ENCODE peak calls at places on chromosomes 2 and 18, in six cellular contexts. T, U, B, F, J and O are unnamed samples.
A peak's percentile ranks its signal among the peaks of the same experiment; 100 is the strongest.

GRCh38 chr2:102144128-102144527 is 1.6 kb downstream of the IL1R1 start:
- DNase-seq in T (no peak), B (no peak), U (no peak), F (no peak), J (no peak), O (no peak)

GRCh38 chr2:161414385-161415040 is 1.6 kb upstream of the TBR1 start:
- DNase-seq in B (peak; percentile 37), U (no peak), F (no peak), T (no peak), J (no peak), O (peak; percentile 73)

GRCh38 chr2:118077636-118078247 is 10.5 kb upstream of the INSIG2 start:
- DNase-seq in T (no peak), J (no peak), U (no peak), F (peak; percentile 96), B (no peak), O (no peak)

GRCh38 chr2:234669611-234670010 is 172.7 kb upstream of the ARL4C start:
- DNase-seq in T (no peak), J (no peak), U (no peak), B (no peak), F (no peak), O (no peak)

GRCh38 chr18:26233208-26233607 is 7.0 kb downstream of the TAF4B start:
- DNase-seq in B (no peak), T (no peak), J (no peak), F (no peak), U (no peak), O (no peak)

GRCh38 chr2:47009368-47009767 is 93.8 kb upstream of the MCFD2 start:
- DNase-seq in T (no peak), B (no peak), F (no peak), U (no peak), J (no peak), O (no peak)

GRCh38 chr2:16392647-16393482 is 272.8 kb downstream of the CYRIA start:
- DNase-seq in F (no peak), U (no peak), J (no peak), B (no peak), T (no peak), O (no peak)

GRCh38 chr2:138324068-138324771 is 177.3 kb upstream of the SPOPL start:
- DNase-seq in B (no peak), F (no peak), U (no peak), T (no peak), J (no peak), O (no peak)

GRCh38 chr2:182616471-182617393 is 99.3 kb upstream of the DNAJC10 start:
- DNase-seq in F (no peak), T (no peak), U (no peak), J (no peak), B (no peak), O (no peak)

GRCh38 chr18:48433541-48433940 is 24.4 kb upstream of the ZBTB7C start:
- DNase-seq in J (no peak), B (no peak), T (no peak), U (no peak), F (no peak), O (no peak)

GRCh38 chr2:4053769-4054493 is 350.6 kb downstream of the DCDC2C start:
- DNase-seq in J (no peak), B (no peak), U (no peak), T (no peak), F (no peak), O (no peak)

GRCh38 chr2:51807229-51807628 is 775.3 kb upstream of the NRXN1 start:
- DNase-seq in U (no peak), J (no peak), B (no peak), F (no peak), T (no peak), O (no peak)

GRCh38 chr2:100625731-100626130 is 62.9 kb downstream of the PDCL3 start:
- DNase-seq in U (no peak), J (no peak), B (no peak), F (no peak), T (no peak), O (no peak)

GRCh38 chr2:106030287-106031268 is 163.5 kb downstream of the UXS1 start:
- DNase-seq in B (peak; percentile 30), T (no peak), U (no peak), J (no peak), F (peak; percentile 73), O (peak; percentile 78)

GRCh38 chr2:33307659-33308311 is 168.7 kb upstream of the RASGRP3 start:
- DNase-seq in F (no peak), T (no peak), U (no peak), B (no peak), J (no peak), O (no peak)

GRCh38 chr18:40179647-40180175 is 1775.3 kb upstream of the PIK3C3 start:
- DNase-seq in F (no peak), T (no peak), J (no peak), B (no peak), U (no peak), O (no peak)

GRCh38 chr2:213152065-213152794 is 818 bp upstream of the IKZF2 start:
- DNase-seq in T (peak; percentile 7), B (peak; percentile 61), U (peak; percentile 27), F (peak; percentile 54), J (peak; percentile 69), O (peak; percentile 85)

GRCh38 chr2:197575987-197576386 is 60.1 kb downstream of the MOB4 start:
- DNase-seq in J (no peak), B (no peak), F (no peak), T (no peak), U (no peak), O (no peak)

GRCh38 chr2:11454824-11455223 is 11.1 kb downstream of the E2F6 start:
- DNase-seq in J (no peak), F (no peak), T (no peak), B (no peak), U (no peak), O (no peak)

GRCh38 chr2:150076281-150076680 is 411.2 kb downstream of the RND3 start:
- DNase-seq in F (no peak), T (no peak), U (no peak), B (no peak), J (no peak), O (no peak)

GRCh38 chr18:32469190-32469611 is 1.5 kb downstream of the GAREM1 start:
- DNase-seq in T (no peak), F (peak; percentile 43), B (peak; percentile 47), U (peak; percentile 5), J (no peak), O (peak; percentile 56)

GRCh38 chr2:32384529-32384928 is 27.7 kb downstream of the BIRC6 start:
- DNase-seq in U (no peak), B (no peak), F (no peak), J (no peak), T (no peak), O (no peak)

GRCh38 chr18:12053312-12053711 is 40.3 kb upstream of the ANKRD62 start:
- DNase-seq in B (no peak), T (no peak), J (no peak), F (no peak), U (no peak), O (no peak)

GRCh38 chr2:71721362-71721665 is 268.0 kb downstream of the DYSF start:
- DNase-seq in F (no peak), T (no peak), J (no peak), B (no peak), U (no peak), O (no peak)

DNA sequence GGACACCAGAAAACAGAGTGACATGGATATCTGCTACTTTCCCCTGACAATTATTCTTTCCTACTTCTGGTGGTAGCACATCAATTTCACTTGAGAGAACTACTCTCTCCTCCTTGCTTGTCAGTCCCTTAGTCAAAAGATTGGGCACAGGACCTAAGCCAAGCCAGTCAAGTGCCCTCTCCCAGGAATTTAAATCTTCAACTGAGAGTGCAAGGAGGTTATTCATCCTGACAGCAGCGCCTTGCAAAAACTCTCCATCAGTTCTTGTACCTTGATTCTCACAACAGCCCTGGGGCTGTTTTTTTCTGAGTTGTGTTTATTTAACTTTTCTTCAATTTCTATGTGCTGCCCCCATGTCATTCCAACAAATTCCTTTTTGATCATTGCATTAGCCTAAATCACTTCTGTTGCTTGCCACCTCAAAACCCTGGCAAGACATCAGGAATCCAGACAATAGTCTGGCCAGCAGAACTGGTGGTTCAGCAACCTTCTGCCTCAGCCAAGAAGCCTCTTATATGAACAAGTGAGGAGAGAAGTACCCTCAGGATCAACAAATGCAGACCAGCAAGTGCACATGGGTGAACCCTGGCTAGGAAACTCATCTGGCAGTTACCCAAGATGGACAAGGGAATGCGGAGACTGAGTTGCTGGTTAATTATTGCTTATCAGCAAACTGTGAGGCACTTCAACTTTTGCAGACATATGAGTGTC is 19.4 kb downstream of the COL4A3 start:
- DNase-seq in U (no peak), B (no peak), F (no peak), J (no peak), T (no peak), O (no peak)
- H3K27ac ChIP-seq in U (no peak overlapping the region), B (no peak overlapping the region), F (no peak overlapping the region), J (no peak overlapping the region), T (no peak overlapping the region), O (peak overlapping the region; percentile 71)

DNA sequence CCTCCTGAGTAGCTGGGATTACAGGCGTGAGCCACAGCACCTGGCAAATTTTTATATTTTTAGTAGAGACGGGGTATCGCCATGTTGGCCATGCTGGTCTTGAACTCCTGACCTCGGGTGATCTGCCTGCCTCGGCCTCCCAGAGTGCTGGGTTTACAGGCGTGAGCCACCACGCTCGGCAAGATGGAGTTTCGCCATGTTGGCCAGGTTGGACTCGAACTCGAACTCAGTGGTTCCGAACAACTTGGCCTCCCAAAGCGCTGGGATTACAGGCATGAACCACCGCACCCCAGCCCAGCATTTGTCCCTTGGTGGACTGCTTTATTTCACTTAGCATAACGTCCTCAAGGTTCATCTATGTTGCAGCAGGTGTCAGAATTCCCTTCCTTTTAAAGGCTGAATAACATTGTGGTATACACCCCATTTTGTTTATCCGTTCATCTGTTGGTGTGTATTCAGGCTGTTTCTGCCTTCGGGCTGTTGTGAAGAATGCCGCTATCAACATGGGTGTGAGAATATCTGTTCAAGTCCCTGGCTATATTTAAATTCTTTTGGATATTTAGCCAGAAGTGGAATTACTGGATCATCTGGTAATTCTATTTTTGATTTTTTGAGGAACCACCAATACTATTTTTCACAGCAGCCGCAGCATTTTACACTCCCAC is 1.2 kb upstream of the CENPA start:
- DNase-seq in U (no peak), F (peak; percentile 71), T (no peak), B (no peak), J (no peak), O (no peak)
- H3K4me1 ChIP-seq in U (peaks cover 16% of the 10 kb centered on the region), F (peaks cover 25% of the 10 kb centered on the region), T (peaks cover 8% of the 10 kb centered on the region), B (no peaks in the 10 kb centered on the region), J (peaks cover 3% of the 10 kb centered on the region), O (peaks cover 4% of the 10 kb centered on the region)

GRCh38 chr18:55319517-55319905 is 268.5 kb downstream of the TCF4 start:
- DNase-seq in B (no peak), T (no peak), J (no peak), U (no peak), F (no peak), O (no peak)

GRCh38 chr18:55322176-55322735 is 265.7 kb downstream of the TCF4 start:
- DNase-seq in J (peak; percentile 62), B (peak; percentile 61), U (no peak), F (no peak), T (peak; percentile 63), O (peak; percentile 89)

GRCh38 chr18:55320399-55321255 is 267.4 kb downstream of the TCF4 start:
- DNase-seq in F (no peak), U (no peak), B (no peak), T (no peak), J (no peak), O (no peak)

GRCh38 chr18:55323051-55323994 is 264.7 kb downstream of the TCF4 start:
- DNase-seq in T (no peak), J (no peak), B (no peak), F (no peak), U (no peak), O (no peak)

GRCh38 chr18:55321268-55322175 is 266.5 kb downstream of the TCF4 start:
- DNase-seq in B (peak; percentile 81), F (no peak), U (peak; percentile 7), J (peak; percentile 66), T (peak; percentile 71), O (peak; percentile 94)
- H3K27ac ChIP-seq in B (peak overlapping the region; percentile 80), F (no peak overlapping the region), U (no peak overlapping the region), J (peak overlapping the region; percentile 95), T (peak overlapping the region; percentile 95), O (peak overlapping the region; percentile 45)

GRCh38 chr2:28687640-28688039 is 64.0 kb upstream of the PPP1CB start:
- DNase-seq in F (no peak), B (no peak), U (no peak), T (no peak), J (no peak), O (no peak)
- H3K4me1 ChIP-seq in F (peaks cover 55% of the 10 kb centered on the region), B (no peaks in the 10 kb centered on the region), U (no peaks in the 10 kb centered on the region), T (peaks cover 32% of the 10 kb centered on the region), J (peaks cover 14% of the 10 kb centered on the region), O (peaks cover 20% of the 10 kb centered on the region)